ENCODE peak calls at places on chromosomes 13 and 19, in nine cellular contexts. P is AG09309; R is HCEC 1CT; Q is T follicular helper cell; G is activated gamma-delta T cell treated with Interleukin-2 at 50 U/mL for 16 hours; B is kidney epithelial cell; Y is mucosa of descending colon; T is stimulated activated CD4-positive, alpha-beta T cell treated with anti-CD3 and anti-CD28 coated beads, TNF-alpha, amount 100 ng/mL, for 48 hours; M is HCT116. W is an unnamed sample.
A peak's percentile ranks its signal among the peaks of the same experiment; 100 is the strongest.

GRCh38 chr19:50542825-50543428 is 25.3 kb downstream of the LRRC4B start:
- DNase-seq in P (no peak), R (no peak), Q (no peak), G (no peak), B (no peak), Y (no peak), T (no peak), M (no peak), W (no peak)

GRCh38 chr13:30165791-30166190 is 141.6 kb downstream of the KATNAL1 start:
- DNase-seq in P (peak; percentile 29), R (no peak), Q (no peak), G (no peak), B (no peak), Y (no peak), T (no peak), M (no peak), W (peak; percentile 7)

GRCh38 chr19:19053508-19054314 is 10.1 kb upstream of the SLC25A42 start:
- DNase-seq in P (no peak), R (peak; percentile 32), Q (peak; percentile 49), G (peak; percentile 65), B (no peak), Y (no peak), T (no peak), M (peak; percentile 57), W (peak; percentile 6)

GRCh38 chr13:39254606-39255005 is 216.3 kb downstream of the NHLRC3 start:
- DNase-seq in P (no peak), R (no peak), Q (no peak), G (no peak), B (no peak), Y (no peak), T (no peak), M (no peak), W (no peak)

GRCh38 chr19:44050740-44051653 is 839 bp upstream of the ZNF223 start:
- DNase-seq in P (no peak), R (no peak), Q (no peak), G (no peak), B (no peak), Y (peak; percentile 60), T (no peak), M (no peak), W (peak; percentile 2)

GRCh38 chr13:65472336-65472735 is 1757.8 kb downstream of the PCDH9 start:
- DNase-seq in P (peak; percentile 24), R (no peak), Q (no peak), G (no peak), B (no peak), Y (no peak), T (no peak), M (no peak), W (no peak)

GRCh38 chr13:29935309-29935981 is 85.0 kb upstream of the UBL3 start:
- DNase-seq in P (no peak), R (no peak), Q (peak; percentile 57), G (peak; percentile 76), B (no peak), Y (peak; percentile 81), T (peak; percentile 25), M (no peak), W (no peak)

GRCh38 chr19:18453269-18454024 is 15.5 kb upstream of the ISYNA1 start:
- DNase-seq in P (no peak), R (peak; percentile 17), Q (no peak), G (no peak), B (no peak), Y (no peak), T (no peak), M (no peak), W (no peak)

GRCh38 chr13:40777166-40777956 is 6.4 kb upstream of the MRPS31 start:
- DNase-seq in P (no peak), R (peak; percentile 48), Q (peak; percentile 15), G (no peak), B (no peak), Y (no peak), T (no peak), M (peak; percentile 65), W (peak; percentile 54)